ENCODE peak calls at places on chromosomes 12 and 14, in six cellular contexts. One of them, this sample, is unnamed.

GRCh38 chr14:67749341-67750110 is 47.8 kb downstream of the RDH12 start:
- DNase-seq in A549: no peak
- DNase-seq in CD8-positive, alpha-beta memory T cell: no peak
- DNase-seq in neural progenitor cell: no peak
- DNase-seq in HCT116: no peak
- DNase-seq in tibial artery: no peak
- DNase-seq in this sample: no peak

GRCh38 chr14:61699092-61699491 is 3.8 kb downstream of the HIF1A start:
- DNase-seq in CD8-positive, alpha-beta memory T cell: no peak
- DNase-seq in HCT116: no peak
- DNase-seq in neural progenitor cell: peak; percentile 17
- DNase-seq in tibial artery: no peak
- DNase-seq in A549: no peak
- DNase-seq in this sample: no peak

GRCh38 chr14:50013198-50013918 is 103.0 kb downstream of the VCPKMT start:
- DNase-seq in neural progenitor cell: no peak
- DNase-seq in tibial artery: no peak
- DNase-seq in HCT116: peak; percentile 85
- DNase-seq in CD8-positive, alpha-beta memory T cell: no peak
- DNase-seq in A549: no peak
- DNase-seq in this sample: no peak

GRCh38 chr12:29762637-29763300 is 21.0 kb downstream of the TMTC1 start:
- DNase-seq in CD8-positive, alpha-beta memory T cell: no peak
- DNase-seq in neural progenitor cell: no peak
- DNase-seq in HCT116: no peak
- DNase-seq in A549: no peak
- DNase-seq in tibial artery: no peak
- DNase-seq in this sample: no peak

GRCh38 chr12:6377667-6377994 is 2.3 kb upstream of the SCNN1A start:
- DNase-seq in neural progenitor cell: no peak
- DNase-seq in HCT116: no peak
- DNase-seq in tibial artery: peak; percentile 70
- DNase-seq in CD8-positive, alpha-beta memory T cell: no peak
- DNase-seq in A549: peak; percentile 51
- DNase-seq in this sample: no peak

GRCh38 chr12:6471992-6472366 is 1.5 kb upstream of the VAMP1 start:
- DNase-seq in tibial artery: no peak
- DNase-seq in HCT116: no peak
- DNase-seq in CD8-positive, alpha-beta memory T cell: no peak
- DNase-seq in A549: no peak
- DNase-seq in neural progenitor cell: no peak
- DNase-seq in this sample: no peak

GRCh38 chr12:11875414-11875935 is 195.3 kb upstream of the BCL2L14 start:
- DNase-seq in tibial artery: no peak
- DNase-seq in CD8-positive, alpha-beta memory T cell: no peak
- DNase-seq in HCT116: peak; percentile 63
- DNase-seq in neural progenitor cell: no peak
- DNase-seq in A549: no peak
- DNase-seq in this sample: no peak

GRCh38 chr12:8452976-8453616 is 2.7 kb upstream of the CLEC6A start:
- DNase-seq in A549: no peak
- DNase-seq in tibial artery: no peak
- DNase-seq in neural progenitor cell: no peak
- DNase-seq in HCT116: no peak
- DNase-seq in CD8-positive, alpha-beta memory T cell: no peak
- DNase-seq in this sample: no peak

GRCh38 chr12:46384451-46385301 is 12.1 kb upstream of the SLC38A2 start:
- DNase-seq in neural progenitor cell: no peak
- DNase-seq in A549: no peak
- DNase-seq in CD8-positive, alpha-beta memory T cell: no peak
- DNase-seq in tibial artery: no peak
- DNase-seq in HCT116: no peak
- DNase-seq in this sample: no peak

GRCh38 chr14:68661226-68662225 is 131.3 kb downstream of the ZFP36L1 start:
- DNase-seq in HCT116: no peak
- DNase-seq in tibial artery: peak; percentile 39
- DNase-seq in CD8-positive, alpha-beta memory T cell: no peak
- DNase-seq in neural progenitor cell: no peak
- DNase-seq in A549: no peak
- DNase-seq in this sample: no peak

GRCh38 chr14:102508774-102509743 is 517 bp downstream of the ANKRD9 start:
- DNase-seq in neural progenitor cell: no peak
- DNase-seq in HCT116: no peak
- DNase-seq in A549: peak; percentile 40
- DNase-seq in tibial artery: peak; percentile 85
- DNase-seq in CD8-positive, alpha-beta memory T cell: peak; percentile 69
- DNase-seq in this sample: peak; percentile 72

GRCh38 chr12:26245175-26245942 is 50.0 kb downstream of the SSPN start:
- DNase-seq in CD8-positive, alpha-beta memory T cell: no peak
- DNase-seq in A549: no peak
- DNase-seq in neural progenitor cell: no peak
- DNase-seq in tibial artery: no peak
- DNase-seq in HCT116: no peak
- DNase-seq in this sample: no peak

GRCh38 chr12:120368789-120369475 is at the start of gene MSI1:
- DNase-seq in neural progenitor cell: peak; percentile 75
- DNase-seq in tibial artery: no peak
- DNase-seq in A549: no peak
- DNase-seq in CD8-positive, alpha-beta memory T cell: no peak
- DNase-seq in HCT116: no peak
- DNase-seq in this sample: no peak

GRCh38 chr12:120314220-120314619 is 12.1 kb downstream of the SIRT4 start:
- DNase-seq in HCT116: no peak
- DNase-seq in A549: peak; percentile 51
- DNase-seq in neural progenitor cell: peak; percentile 36
- DNase-seq in tibial artery: no peak
- DNase-seq in CD8-positive, alpha-beta memory T cell: no peak
- DNase-seq in this sample: no peak

GRCh38 chr14:92880851-92881250 is 42.1 kb upstream of the CHGA start:
- DNase-seq in neural progenitor cell: peak; percentile 69
- DNase-seq in CD8-positive, alpha-beta memory T cell: no peak
- DNase-seq in tibial artery: no peak
- DNase-seq in HCT116: peak; percentile 22
- DNase-seq in A549: peak; percentile 37
- DNase-seq in this sample: no peak

GRCh38 chr14:102155150-102155549 is 15.5 kb downstream of the WDR20 start:
- DNase-seq in CD8-positive, alpha-beta memory T cell: no peak
- DNase-seq in neural progenitor cell: peak; percentile 17
- DNase-seq in tibial artery: no peak
- DNase-seq in A549: no peak
- DNase-seq in HCT116: no peak
- DNase-seq in this sample: no peak

GRCh38 chr12:61095131-61095530 is 1165.1 kb upstream of the USP15 start:
- DNase-seq in neural progenitor cell: no peak
- DNase-seq in HCT116: no peak
- DNase-seq in A549: no peak
- DNase-seq in CD8-positive, alpha-beta memory T cell: no peak
- DNase-seq in tibial artery: no peak
- DNase-seq in this sample: no peak

GRCh38 chr14:75648066-75648838 is 12.4 kb downstream of the ERG28 start:
- DNase-seq in A549: peak; percentile 82
- DNase-seq in HCT116: peak; percentile 54
- DNase-seq in CD8-positive, alpha-beta memory T cell: no peak
- DNase-seq in tibial artery: no peak
- DNase-seq in neural progenitor cell: no peak
- DNase-seq in this sample: peak; percentile 58

GRCh38 chr12:790253-790563 is 37.8 kb downstream of the WNK1 start:
- DNase-seq in A549: no peak
- DNase-seq in CD8-positive, alpha-beta memory T cell: no peak
- DNase-seq in neural progenitor cell: no peak
- DNase-seq in tibial artery: no peak
- DNase-seq in HCT116: no peak
- DNase-seq in this sample: no peak

GRCh38 chr14:51006781-51007211 is 62.5 kb upstream of the PYGL start:
- DNase-seq in tibial artery: peak; percentile 71
- DNase-seq in HCT116: no peak
- DNase-seq in CD8-positive, alpha-beta memory T cell: no peak
- DNase-seq in neural progenitor cell: no peak
- DNase-seq in A549: peak; percentile 57
- DNase-seq in this sample: no peak

GRCh38 chr12:80041691-80042090 is 57.6 kb upstream of the OTOGL start:
- DNase-seq in neural progenitor cell: no peak
- DNase-seq in HCT116: no peak
- DNase-seq in CD8-positive, alpha-beta memory T cell: no peak
- DNase-seq in A549: no peak
- DNase-seq in tibial artery: no peak
- DNase-seq in this sample: no peak

GRCh38 chr12:124809878-124810277 is 53.8 kb downstream of the SCARB1 start:
- DNase-seq in tibial artery: no peak
- DNase-seq in neural progenitor cell: no peak
- DNase-seq in A549: no peak
- DNase-seq in HCT116: no peak
- DNase-seq in CD8-positive, alpha-beta memory T cell: no peak
- DNase-seq in this sample: no peak

GRCh38 chr14:73058224-73058922 is at the start of gene RBM25:
- DNase-seq in CD8-positive, alpha-beta memory T cell: peak; percentile 97
- DNase-seq in A549: peak; percentile 99
- DNase-seq in neural progenitor cell: peak; percentile 98
- DNase-seq in tibial artery: peak; percentile 97
- DNase-seq in HCT116: peak; percentile 99
- DNase-seq in this sample: peak; percentile 92

DNA sequence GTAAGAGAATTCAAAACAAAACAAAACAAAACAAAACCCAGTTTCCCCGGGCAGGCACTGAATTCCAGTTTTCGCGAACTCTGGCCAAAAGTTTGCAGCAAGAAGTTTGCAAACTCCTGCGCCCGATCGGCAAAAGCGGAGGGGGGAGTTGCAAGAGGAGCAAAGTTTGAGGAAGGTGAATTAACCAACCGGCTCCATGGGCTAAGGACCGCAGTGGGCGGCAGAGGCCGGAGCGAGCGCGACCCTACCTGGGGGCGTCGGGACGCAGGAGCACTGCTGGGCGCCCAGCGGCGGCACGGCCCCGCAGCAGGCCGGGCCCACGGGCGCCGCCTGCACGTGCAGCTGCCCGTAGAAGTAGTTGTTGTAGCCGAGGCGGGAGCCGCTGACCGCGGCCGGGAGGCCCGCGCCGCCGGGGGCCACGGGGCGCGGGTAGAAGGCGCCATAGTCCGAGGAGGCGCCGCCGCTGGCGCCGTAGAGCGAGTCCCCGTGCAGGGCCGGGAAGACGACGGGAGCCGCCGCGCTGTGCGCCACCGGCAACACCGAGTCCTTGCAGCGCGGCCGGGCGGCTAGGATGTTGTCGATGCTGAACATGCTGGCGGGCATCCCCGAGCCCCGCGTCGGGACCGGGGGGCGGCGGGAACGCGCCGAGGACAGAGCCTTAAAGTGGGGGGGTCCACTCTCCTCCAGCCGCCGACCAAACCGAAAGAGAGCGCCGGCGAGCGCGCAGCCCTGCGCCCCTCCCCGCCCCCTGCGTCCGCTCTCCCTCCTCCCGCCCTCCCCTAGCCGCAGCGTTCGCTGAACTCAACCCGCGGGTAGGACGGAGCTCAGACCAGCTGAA is at the start of gene GSC:
- DNase-seq in CD8-positive, alpha-beta memory T cell: no peak
- DNase-seq in tibial artery: peak; percentile 68
- DNase-seq in A549: peak; percentile 57
- DNase-seq in neural progenitor cell: peak; percentile 92
- DNase-seq in HCT116: no peak
- DNase-seq in this sample: peak; percentile 44
- H3K4me1 ChIP-seq in CD8-positive, alpha-beta memory T cell: no peaks in the 10 kb centered on the region
- H3K4me1 ChIP-seq in tibial artery: peaks cover 12% of the 10 kb centered on the region
- H3K4me1 ChIP-seq in A549: peaks cover 8% of the 10 kb centered on the region
- H3K4me1 ChIP-seq in neural progenitor cell: peaks cover 76% of the 10 kb centered on the region
- H3K4me1 ChIP-seq in HCT116: no peaks in the 10 kb centered on the region
- H3K4me1 ChIP-seq in this sample: peaks cover 4% of the 10 kb centered on the region

GRCh38 chr12:1980282-1980681 is 24.0 kb downstream of the DCP1B start:
- DNase-seq in CD8-positive, alpha-beta memory T cell: no peak
- DNase-seq in HCT116: no peak
- DNase-seq in neural progenitor cell: no peak
- DNase-seq in A549: no peak
- DNase-seq in tibial artery: no peak
- DNase-seq in this sample: no peak
- H3K27ac ChIP-seq in CD8-positive, alpha-beta memory T cell: no peak overlapping the region
- H3K27ac ChIP-seq in HCT116: no peak overlapping the region
- H3K27ac ChIP-seq in neural progenitor cell: no peak overlapping the region
- H3K27ac ChIP-seq in A549: no peak overlapping the region
- H3K27ac ChIP-seq in tibial artery: no peak overlapping the region
- H3K27ac ChIP-seq in this sample: no peak overlapping the region

GRCh38 chr14:103650213-103650612 is 21.2 kb downstream of the KLC1 start:
- DNase-seq in A549: no peak
- DNase-seq in neural progenitor cell: no peak
- DNase-seq in HCT116: no peak
- DNase-seq in tibial artery: no peak
- DNase-seq in CD8-positive, alpha-beta memory T cell: no peak
- DNase-seq in this sample: no peak

GRCh38 chr14:103651585-103651984 is 22.6 kb downstream of the KLC1 start:
- DNase-seq in tibial artery: no peak
- DNase-seq in CD8-positive, alpha-beta memory T cell: no peak
- DNase-seq in A549: no peak
- DNase-seq in HCT116: no peak
- DNase-seq in neural progenitor cell: no peak
- DNase-seq in this sample: no peak

GRCh38 chr14:103654619-103655018 is 25.6 kb downstream of the KLC1 start:
- DNase-seq in CD8-positive, alpha-beta memory T cell: no peak
- DNase-seq in neural progenitor cell: no peak
- DNase-seq in HCT116: no peak
- DNase-seq in tibial artery: no peak
- DNase-seq in A549: no peak
- DNase-seq in this sample: no peak

GRCh38 chr14:103653802-103654201 is 24.8 kb downstream of the KLC1 start:
- DNase-seq in HCT116: no peak
- DNase-seq in CD8-positive, alpha-beta memory T cell: no peak
- DNase-seq in tibial artery: no peak
- DNase-seq in A549: no peak
- DNase-seq in neural progenitor cell: no peak
- DNase-seq in this sample: no peak

GRCh38 chr14:103652806-103653205 is 23.8 kb downstream of the KLC1 start:
- DNase-seq in CD8-positive, alpha-beta memory T cell: no peak
- DNase-seq in tibial artery: no peak
- DNase-seq in A549: no peak
- DNase-seq in neural progenitor cell: no peak
- DNase-seq in HCT116: no peak
- DNase-seq in this sample: no peak
- H3K4me1 ChIP-seq in CD8-positive, alpha-beta memory T cell: no peaks in the 10 kb centered on the region
- H3K4me1 ChIP-seq in tibial artery: peaks cover 33% of the 10 kb centered on the region
- H3K4me1 ChIP-seq in A549: peaks cover 10% of the 10 kb centered on the region
- H3K4me1 ChIP-seq in neural progenitor cell: no peaks in the 10 kb centered on the region
- H3K4me1 ChIP-seq in HCT116: no peaks in the 10 kb centered on the region
- H3K4me1 ChIP-seq in this sample: peaks cover 24% of the 10 kb centered on the region

GRCh38 chr12:88303335-88303734 is 161.2 kb downstream of the TMTC3 start:
- DNase-seq in A549: no peak
- DNase-seq in HCT116: no peak
- DNase-seq in CD8-positive, alpha-beta memory T cell: no peak
- DNase-seq in neural progenitor cell: no peak
- DNase-seq in tibial artery: no peak
- DNase-seq in this sample: no peak

GRCh38 chr12:88309546-88309945 is 167.4 kb downstream of the TMTC3 start:
- DNase-seq in HCT116: no peak
- DNase-seq in CD8-positive, alpha-beta memory T cell: no peak
- DNase-seq in A549: no peak
- DNase-seq in neural progenitor cell: no peak
- DNase-seq in tibial artery: no peak
- DNase-seq in this sample: no peak

GRCh38 chr12:88308825-88309224 is 166.7 kb downstream of the TMTC3 start:
- DNase-seq in A549: peak; percentile 29
- DNase-seq in HCT116: no peak
- DNase-seq in tibial artery: no peak
- DNase-seq in CD8-positive, alpha-beta memory T cell: no peak
- DNase-seq in neural progenitor cell: no peak
- DNase-seq in this sample: no peak

GRCh38 chr12:88306471-88307069 is 164.5 kb downstream of the TMTC3 start:
- DNase-seq in neural progenitor cell: no peak
- DNase-seq in HCT116: no peak
- DNase-seq in tibial artery: no peak
- DNase-seq in A549: no peak
- DNase-seq in CD8-positive, alpha-beta memory T cell: no peak
- DNase-seq in this sample: no peak

GRCh38 chr12:88305491-88305890 is 163.4 kb downstream of the TMTC3 start:
- DNase-seq in HCT116: no peak
- DNase-seq in A549: no peak
- DNase-seq in neural progenitor cell: no peak
- DNase-seq in CD8-positive, alpha-beta memory T cell: no peak
- DNase-seq in tibial artery: no peak
- DNase-seq in this sample: no peak
- H3K27ac ChIP-seq in HCT116: no peak overlapping the region
- H3K27ac ChIP-seq in A549: peak overlapping the region; percentile 37
- H3K27ac ChIP-seq in neural progenitor cell: no peak overlapping the region
- H3K27ac ChIP-seq in CD8-positive, alpha-beta memory T cell: no peak overlapping the region
- H3K27ac ChIP-seq in tibial artery: no peak overlapping the region
- H3K27ac ChIP-seq in this sample: no peak overlapping the region